ENCODE peak calls at places on chromosome 17, in ten cellular contexts. D is cardiac muscle cell; A is CD8-positive, alpha-beta memory T cell; M is right lobe of liver; C is endothelial cell of umbilical vein; J is left ventricle myocardium inferior; Y is neural progenitor cell; H is stomach; G is naive thymus-derived CD4-positive, alpha-beta T cell; U is upper lobe of right lung. I is an unnamed sample. For H3K4me1, the result is how much of the 10 kb centered on the place peaks cover.

GRCh38 chr17:56185905-56186783 is 32.9 kb downstream of the ANKFN1 start:
- DNase-seq in D (peak), A (no peak), M (no peak), C (peak), J (no peak), Y (no peak), H (no peak), G (no peak), U (no peak), I (no peak)

GRCh38 chr17:65677932-65678331 is 116.5 kb upstream of the AXIN2 start:
- DNase-seq in D (no peak), A (no peak), M (no peak), C (no peak), J (no peak), Y (no peak), H (no peak), G (no peak), U (no peak), I (peak)

GRCh38 chr17:28038802-28039600 is 3.5 kb upstream of the NLK start:
- DNase-seq in D (peak), A (no peak), M (no peak), C (no peak), J (no peak), Y (no peak), H (no peak), G (no peak), U (no peak), I (no peak)

GRCh38 chr17:80146121-80147034 is 550 bp downstream of the EIF4A3 start:
- DNase-seq in D (peak), A (peak), M (peak), C (peak), J (no peak), Y (peak), H (no peak), G (peak), U (no peak), I (peak)

GRCh38 chr17:9465216-9465921 is 110.3 kb downstream of the STX8 start:
- DNase-seq in D (peak), A (no peak), M (no peak), C (peak), J (no peak), Y (no peak), H (no peak), G (no peak), U (no peak), I (no peak)

GRCh38 chr17:37089998-37090397 is 141.2 kb downstream of the AATF start:
- DNase-seq in D (peak), A (peak), M (no peak), C (peak), J (no peak), Y (no peak), H (no peak), G (peak), U (no peak), I (no peak)

GRCh38 chr17:54968954-54969400 is 412 bp downstream of the STXBP4 start:
- DNase-seq in D (peak), A (no peak), M (no peak), C (no peak), J (no peak), Y (no peak), H (no peak), G (peak), U (no peak), I (no peak)

GRCh38 chr17:49898547-49899490 is 51.0 kb upstream of the TAC4 start:
- DNase-seq in D (no peak), A (no peak), M (no peak), C (peak), J (no peak), Y (peak), H (no peak), G (no peak), U (no peak), I (no peak)

GRCh38 chr17:60557805-60558204 is 31.8 kb upstream of the APPBP2 start:
- DNase-seq in D (no peak), A (no peak), M (no peak), C (no peak), J (no peak), Y (no peak), H (no peak), G (no peak), U (no peak), I (no peak)

GRCh38 chr17:81315885-81316391 is 20.8 kb upstream of the SLC38A10 start:
- DNase-seq in D (no peak), A (no peak), M (no peak), C (no peak), J (no peak), Y (no peak), H (no peak), G (no peak), U (no peak), I (no peak)

GRCh38 chr17:16398270-16399267 is 16.8 kb upstream of the TRPV2 start:
- DNase-seq in D (no peak), A (no peak), M (no peak), C (peak), J (no peak), Y (no peak), H (no peak), G (no peak), U (no peak), I (peak)

GRCh38 chr17:17540935-17541639 is 44.9 kb upstream of the RASD1 start:
- DNase-seq in D (no peak), A (no peak), M (no peak), C (no peak), J (no peak), Y (no peak), H (no peak), G (no peak), U (no peak), I (no peak)

GRCh38 chr17:29705352-29705751 is 82.6 kb upstream of the CORO6 start:
- DNase-seq in D (no peak), A (peak), M (no peak), C (no peak), J (no peak), Y (no peak), H (no peak), G (no peak), U (no peak), I (peak)

GRCh38 chr17:9072626-9073339 is 51.5 kb downstream of the NTN1 start:
- DNase-seq in D (peak), A (no peak), M (peak), C (no peak), J (peak), Y (no peak), H (peak), G (no peak), U (no peak), I (no peak)

GRCh38 chr17:63928966-63929695 is 3.0 kb downstream of the CD79B start:
- DNase-seq in D (no peak), A (no peak), M (no peak), C (no peak), J (no peak), Y (no peak), H (no peak), G (no peak), U (no peak), I (no peak)

GRCh38 chr17:63928172-63928666 is 3.9 kb downstream of the CD79B start:
- DNase-seq in D (no peak), A (no peak), M (no peak), C (no peak), J (peak), Y (no peak), H (no peak), G (no peak), U (no peak), I (no peak)

GRCh38 chr17:63932008-63932561 is at the start of gene CD79B:
- DNase-seq in D (no peak), A (peak), M (no peak), C (no peak), J (no peak), Y (no peak), H (no peak), G (peak), U (no peak), I (peak)

GRCh38 chr17:63930951-63931575 is 1.1 kb downstream of the CD79B start:
- DNase-seq in D (peak), A (peak), M (peak), C (no peak), J (peak), Y (peak), H (peak), G (peak), U (peak), I (peak)

DNA sequence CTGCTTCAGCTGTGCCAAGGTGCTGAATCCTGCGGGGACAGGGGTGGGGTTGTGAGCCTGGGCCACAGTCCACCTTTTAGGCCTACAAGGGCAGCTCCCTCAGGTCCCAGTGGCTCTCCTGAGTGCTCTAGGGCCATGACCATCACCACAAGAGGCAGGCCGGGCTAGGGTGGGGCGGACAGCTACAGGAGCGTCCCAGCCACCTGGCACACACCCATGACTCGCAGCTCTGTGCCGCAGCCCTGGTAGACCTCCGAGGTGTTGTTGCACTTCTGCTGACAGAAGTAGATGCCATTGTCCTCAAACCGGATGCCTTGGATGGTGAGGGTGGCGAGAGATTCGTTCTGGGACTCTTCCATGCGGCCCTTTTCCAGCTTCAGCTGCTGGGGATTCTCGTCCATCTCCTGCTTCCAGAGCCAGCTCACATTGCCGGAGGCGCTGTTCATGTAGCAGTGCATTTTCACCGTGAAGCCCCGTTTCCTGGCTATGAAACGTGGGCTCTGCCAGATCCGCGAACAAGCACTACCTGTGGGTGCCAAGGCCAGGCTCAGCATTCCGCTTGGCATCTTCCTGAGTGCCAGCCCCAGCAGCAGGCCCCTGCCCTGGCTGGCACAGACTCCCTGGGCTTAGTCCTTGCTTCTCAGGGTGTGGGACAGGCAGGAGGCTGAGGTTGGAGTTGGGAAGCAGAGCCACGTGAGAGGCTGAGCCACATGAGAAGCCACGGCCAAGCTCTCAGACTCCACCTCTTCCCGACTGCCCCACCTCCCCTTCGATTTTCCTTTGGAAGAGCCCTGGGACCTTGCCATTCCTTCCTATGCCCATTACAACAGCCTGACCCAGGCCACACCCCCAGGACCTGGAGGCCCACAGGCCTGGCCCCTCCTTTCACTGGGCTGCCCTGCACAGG is 2.0 kb downstream of the CD79B start:
- DNase-seq in D (peak), A (no peak), M (no peak), C (no peak), J (no peak), Y (no peak), H (no peak), G (no peak), U (no peak), I (no peak)
- H3K4me1 ChIP-seq in D (under half), A (under half), M (under half), C (under half), J (under half), Y (under half), H (under half), G (under half), U (under half), I (under half)

GRCh38 chr17:77546772-77547201 is 406.0 kb downstream of the SEC14L1 start:
- DNase-seq in D (peak), A (no peak), M (no peak), C (no peak), J (no peak), Y (peak), H (no peak), G (no peak), U (no peak), I (no peak)
- H3K27ac ChIP-seq in D (no peak), A (no peak), M (no peak), C (no peak), J (no peak), Y (no peak), H (no peak), G (no peak), U (no peak), I (no peak)

DNA sequence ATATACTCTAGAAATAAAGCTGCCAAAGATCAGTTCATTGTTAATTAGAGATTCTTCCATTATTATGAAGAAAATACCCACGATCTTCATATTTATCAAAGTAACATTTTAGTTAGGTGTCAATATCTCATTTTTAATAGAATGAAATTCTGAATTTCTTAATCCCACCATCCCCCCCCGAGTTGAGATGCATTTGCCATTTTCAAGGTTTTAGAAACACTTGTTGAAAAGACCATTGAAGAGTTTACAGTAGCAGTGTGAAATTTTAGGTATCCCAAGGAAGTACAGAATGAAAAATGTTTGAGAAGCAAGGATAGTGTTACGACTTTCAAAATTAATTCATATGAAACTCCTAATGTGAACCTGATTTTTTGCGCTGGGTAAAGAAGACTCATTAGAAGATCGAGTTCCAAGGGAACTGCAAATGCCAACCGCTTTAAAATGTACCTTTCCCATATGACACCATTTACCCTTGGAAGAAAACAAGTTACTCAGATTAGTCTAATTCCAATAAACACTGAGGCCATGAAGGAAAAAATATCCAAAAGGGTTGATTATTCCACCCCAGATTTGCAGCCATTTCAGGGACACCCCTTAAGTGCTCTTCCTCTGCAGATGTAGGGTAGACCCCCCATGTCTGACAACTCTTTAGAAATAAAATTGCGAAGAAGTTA is 731 bp downstream of the IKZF3 start:
- DNase-seq in D (no peak), A (no peak), M (no peak), C (no peak), J (no peak), Y (no peak), H (no peak), G (no peak), U (no peak), I (peak)
- H3K4me3 ChIP-seq in D (no peak), A (peak), M (no peak), C (no peak), J (peak), Y (no peak), H (peak), G (peak), U (peak), I (peak)

GRCh38 chr17:39962642-39963220 is at the start of gene GSDMA:
- DNase-seq in D (no peak), A (no peak), M (no peak), C (no peak), J (no peak), Y (no peak), H (no peak), G (no peak), U (no peak), I (peak)

GRCh38 chr17:39955726-39956225 is 7.0 kb upstream of the GSDMA start:
- DNase-seq in D (no peak), A (no peak), M (no peak), C (no peak), J (no peak), Y (no peak), H (no peak), G (no peak), U (no peak), I (no peak)

GRCh38 chr17:39965017-39965699 is 2.4 kb downstream of the GSDMA start:
- DNase-seq in D (no peak), A (no peak), M (no peak), C (no peak), J (no peak), Y (no peak), H (no peak), G (no peak), U (no peak), I (no peak)

GRCh38 chr17:39963826-39964225 is 1.0 kb downstream of the GSDMA start:
- DNase-seq in D (no peak), A (no peak), M (no peak), C (no peak), J (no peak), Y (no peak), H (no peak), G (no peak), U (no peak), I (peak)

GRCh38 chr17:39960406-39961053 is 2.3 kb upstream of the GSDMA start:
- DNase-seq in D (no peak), A (no peak), M (no peak), C (no peak), J (no peak), Y (no peak), H (no peak), G (no peak), U (no peak), I (no peak)
- H3K4me1 ChIP-seq in D (under half), A (under half), M (under half), C (under half), J (under half), Y (under half), H (under half), G (under half), U (under half), I (under half)